ENCODE peak calls at places on chromosomes 16 and 17, in nine cellular contexts. D is fibroblast of villous mesenchyme, M is choroid plexus epithelial cell, P is A549, T is psoas muscle, A is pons, V is mesothelial cell of epicardium, C is Kasumi-1, Z is HEK293T. N is an unnamed sample.

GRCh38 chr17:76688165-76688622 is 22.6 kb downstream of the MXRA7 start:
- DNase-seq in D (no peak), M (no peak), P (no peak), T (peak), A (no peak), V (no peak), C (no peak), Z (no peak), N (no peak)

GRCh38 chr16:24966599-24966998 is 48.6 kb downstream of the ARHGAP17 start:
- DNase-seq in D (no peak), M (no peak), P (no peak), T (no peak), A (no peak), V (no peak), C (no peak), Z (no peak), N (no peak)

GRCh38 chr16:78988361-78988992 is 612.1 kb downstream of the MAF start:
- DNase-seq in D (no peak), M (no peak), P (peak), T (no peak), A (no peak), V (no peak), C (no peak), Z (peak), N (no peak)

GRCh38 chr17:76243826-76244679 is 3.8 kb upstream of the RNF157 start:
- DNase-seq in D (no peak), M (no peak), P (no peak), T (no peak), A (peak), V (no peak), C (peak), Z (no peak), N (no peak)

GRCh38 chr16:65071371-65072311 is 50.2 kb downstream of the CDH11 start:
- DNase-seq in D (peak), M (peak), P (no peak), T (peak), A (peak), V (no peak), C (no peak), Z (no peak), N (no peak)

GRCh38 chr16:75789237-75789636 is 62.9 kb upstream of the CPHXL start:
- DNase-seq in D (peak), M (peak), P (peak), T (no peak), A (peak), V (no peak), C (peak), Z (peak), N (peak)

GRCh38 chr17:55709984-55710383 is 12.7 kb downstream of the TMEM100 start:
- DNase-seq in D (no peak), M (no peak), P (no peak), T (peak), A (no peak), V (no peak), C (no peak), Z (no peak), N (no peak)

GRCh38 chr17:66952031-66952524 is 12.4 kb upstream of the CACNG4 start:
- DNase-seq in D (peak), M (peak), P (peak), T (no peak), A (no peak), V (no peak), C (no peak), Z (no peak), N (no peak)

GRCh38 chr17:76553163-76553908 is 13.5 kb downstream of the PRCD start:
- DNase-seq in D (no peak), M (no peak), P (no peak), T (no peak), A (no peak), V (no peak), C (peak), Z (no peak), N (no peak)

GRCh38 chr16:5069854-5070253 is 1.8 kb upstream of the ALG1 start:
- DNase-seq in D (no peak), M (no peak), P (no peak), T (peak), A (no peak), V (no peak), C (no peak), Z (no peak), N (no peak)

GRCh38 chr17:39563476-39563875 is 44.2 kb downstream of the NEUROD2 start:
- DNase-seq in D (no peak), M (no peak), P (no peak), T (no peak), A (no peak), V (no peak), C (no peak), Z (no peak), N (no peak)

GRCh38 chr17:31926100-31926729 is 10.6 kb upstream of the SUZ12 start:
- DNase-seq in D (no peak), M (no peak), P (no peak), T (no peak), A (no peak), V (no peak), C (no peak), Z (no peak), N (no peak)

GRCh38 chr17:49548506-49549310 is 27.0 kb upstream of the NXPH3 start:
- DNase-seq in D (peak), M (peak), P (peak), T (no peak), A (no peak), V (no peak), C (peak), Z (peak), N (no peak)

GRCh38 chr16:79294568-79294967 is 306.0 kb downstream of the MAF start:
- DNase-seq in D (no peak), M (no peak), P (no peak), T (no peak), A (no peak), V (no peak), C (no peak), Z (no peak), N (no peak)

N was measured in NAMALWA.